ENCODE peak calls at places on chromosomes 2 and 18, in four cellular contexts. Q, J, R and U are unnamed samples.

GRCh38 chr2:64797881-64798590 is 144.3 kb upstream of the SERTAD2 start:
- DNase-seq in Q (no peak), J (peak), R (no peak), U (peak)

GRCh38 chr2:161104054-161104553 is 56.1 kb upstream of the TANK start:
- DNase-seq in Q (no peak), J (no peak), R (no peak), U (no peak)

GRCh38 chr2:6186332-6187100 is 494.3 kb downstream of the SOX11 start:
- DNase-seq in Q (no peak), J (peak), R (peak), U (no peak)

GRCh38 chr2:111622859-111623258 is 261.1 kb downstream of the ANAPC1 start:
- DNase-seq in Q (no peak), J (no peak), R (peak), U (peak)

GRCh38 chr18:47912794-47913594 is 17.5 kb downstream of the SMAD2 start:
- DNase-seq in Q (no peak), J (no peak), R (no peak), U (no peak)

GRCh38 chr18:66511810-66512209 is 92.1 kb downstream of the CDH19 start:
- DNase-seq in Q (no peak), J (peak), R (no peak), U (no peak)

GRCh38 chr2:141517852-141518421 is 612.9 kb downstream of the LRP1B start:
- DNase-seq in Q (no peak), J (no peak), R (peak), U (no peak)

GRCh38 chr2:147774805-147775204 is 70.0 kb upstream of the ACVR2A start:
- DNase-seq in Q (no peak), J (no peak), R (no peak), U (no peak)

GRCh38 chr2:188016917-188017316 is 274.8 kb upstream of the GULP1 start:
- DNase-seq in Q (no peak), J (no peak), R (no peak), U (no peak)

GRCh38 chr18:13439475-13439874 is 220.9 kb downstream of the LDLRAD4 start:
- DNase-seq in Q (no peak), J (no peak), R (no peak), U (no peak)

GRCh38 chr18:76357174-76357573 is 137.9 kb downstream of the ZNF516 start:
- DNase-seq in Q (no peak), J (no peak), R (no peak), U (no peak)

GRCh38 chr2:47023332-47023731 is 107.7 kb upstream of the MCFD2 start:
- DNase-seq in Q (no peak), J (no peak), R (no peak), U (no peak)

GRCh38 chr2:238094438-238095022 is 5.6 kb upstream of the ESPNL start:
- DNase-seq in Q (no peak), J (no peak), R (no peak), U (no peak)

GRCh38 chr2:66030553-66030952 is 404.4 kb upstream of the MEIS1 start:
- DNase-seq in Q (no peak), J (no peak), R (peak), U (no peak)

GRCh38 chr2:24471662-24472061 is 19.4 kb upstream of the NCOA1 start:
- DNase-seq in Q (no peak), J (no peak), R (peak), U (no peak)

GRCh38 chr2:224922142-224922727 is 120.0 kb downstream of the DOCK10 start:
- DNase-seq in Q (no peak), J (no peak), R (no peak), U (no peak)

GRCh38 chr2:231294116-231294515 is 95.7 kb downstream of the ARMC9 start:
- DNase-seq in Q (no peak), J (no peak), R (no peak), U (no peak)

GRCh38 chr2:167406558-167406957 is 518.3 kb downstream of the XIRP2 start:
- DNase-seq in Q (no peak), J (no peak), R (peak), U (no peak)

GRCh38 chr18:49021433-49022129 is 70.8 kb upstream of the SMAD7 start:
- DNase-seq in Q (no peak), J (peak), R (peak), U (no peak)

GRCh38 chr18:61334951-61335736 is 1.9 kb downstream of the CDH20 start:
- DNase-seq in Q (no peak), J (no peak), R (peak), U (no peak)

GRCh38 chr2:84908948-84909713 is 3.7 kb downstream of the TMSB10 start:
- DNase-seq in Q (no peak), J (no peak), R (no peak), U (no peak)

GRCh38 chr2:116467243-116467642 is 1347.2 kb upstream of the DDX18 start:
- DNase-seq in Q (no peak), J (no peak), R (no peak), U (no peak)

GRCh38 chr2:125573432-125573831 is 1082.5 kb upstream of the GYPC start:
- DNase-seq in Q (no peak), J (no peak), R (no peak), U (no peak)

GRCh38 chr2:15965564-15966019 is 25.2 kb downstream of the MYCN start:
- DNase-seq in Q (no peak), J (no peak), R (no peak), U (no peak)

GRCh38 chr2:101432411-101433181 is 42.3 kb downstream of the RFX8 start:
- DNase-seq in Q (no peak), J (no peak), R (peak), U (peak)

GRCh38 chr2:43082111-43082877 is 144.1 kb downstream of the ZFP36L2 start:
- DNase-seq in Q (no peak), J (no peak), R (peak), U (peak)

GRCh38 chr18:61643884-61644647 is 248.7 kb downstream of the RNF152 start:
- DNase-seq in Q (no peak), J (no peak), R (no peak), U (no peak)

GRCh38 chr2:43092520-43093179 is 133.8 kb downstream of the ZFP36L2 start:
- DNase-seq in Q (no peak), J (no peak), R (no peak), U (no peak)

GRCh38 chr18:59814872-59815271 is 84.9 kb upstream of the PMAIP1 start:
- DNase-seq in Q (no peak), J (no peak), R (peak), U (peak)

GRCh38 chr2:29573602-29574001 is 347.8 kb downstream of the ALK start:
- DNase-seq in Q (no peak), J (no peak), R (no peak), U (no peak)

GRCh38 chr2:72181616-72182015 is 34.0 kb upstream of the CYP26B1 start:
- DNase-seq in Q (no peak), J (no peak), R (no peak), U (no peak)

GRCh38 chr2:152950125-152950524 is 231.7 kb downstream of the ARL6IP6 start:
- DNase-seq in Q (no peak), J (no peak), R (peak), U (no peak)